ENCODE peak calls at places on chromosomes 1 and 21, in four cellular contexts. Q is A549, F is K562, O is GM12878. B is an unnamed sample.

GRCh38 chr1:161115132-161115711 is 2.6 kb downstream of the PFDN2 start:
- DNase-seq in Q (peak), F (no peak), O (no peak), B (peak)

GRCh38 chr1:245128381-245128780 is 26.4 kb upstream of the KIF26B start:
- DNase-seq in Q (no peak), F (no peak), O (no peak), B (no peak)

GRCh38 chr1:11324562-11324961 is 51.6 kb downstream of the UBIAD1 start:
- DNase-seq in Q (no peak), F (no peak), O (no peak), B (no peak)

GRCh38 chr1:94025383-94026340 is 95.3 kb downstream of the ABCA4 start:
- DNase-seq in Q (peak), F (peak), O (peak), B (peak)

GRCh38 chr1:152111515-152111968 is 3.7 kb downstream of the TCHH start:
- DNase-seq in Q (peak), F (no peak), O (no peak), B (peak)

GRCh38 chr21:39444406-39445145 is 1.0 kb downstream of the LCA5L start:
- DNase-seq in Q (no peak), F (peak), O (no peak), B (peak)

GRCh38 chr21:26851109-26851944 is 6.1 kb upstream of the ADAMTS1 start:
- DNase-seq in Q (no peak), F (no peak), O (no peak), B (no peak)

GRCh38 chr1:204074274-204075115 is 1.6 kb downstream of the SOX13 start:
- DNase-seq in Q (peak), F (no peak), O (no peak), B (peak)

GRCh38 chr1:18957136-18957521 is 653 bp upstream of the IFFO2 start:
- DNase-seq in Q (no peak), F (peak), O (no peak), B (no peak)

GRCh38 chr21:44304846-44305245 is 5.0 kb downstream of the PFKL start:
- DNase-seq in Q (peak), F (peak), O (no peak), B (peak)

GRCh38 chr1:144101397-144102050 is 129.7 kb upstream of the FAM72C start:
- DNase-seq in Q (peak), F (no peak), O (no peak), B (no peak)

GRCh38 chr1:12232221-12232620 is 2.4 kb downstream of the VPS13D start:
- DNase-seq in Q (no peak), F (no peak), O (no peak), B (no peak)

GRCh38 chr21:34235514-34235913 is 128.3 kb upstream of the KCNE2 start:
- DNase-seq in Q (no peak), F (no peak), O (no peak), B (no peak)

GRCh38 chr1:167401260-167401873 is 117.0 kb downstream of the CD247 start:
- DNase-seq in Q (peak), F (peak), O (peak), B (peak)

GRCh38 chr1:158155673-158156072 is 25.0 kb upstream of the CD1D start:
- DNase-seq in Q (no peak), F (no peak), O (no peak), B (no peak)

GRCh38 chr1:226983998-226984364 is 43.9 kb downstream of the COQ8A start:
- DNase-seq in Q (no peak), F (no peak), O (no peak), B (no peak)

GRCh38 chr1:59900640-59901039 is 25.9 kb downstream of the CYP2J2 start:
- DNase-seq in Q (no peak), F (no peak), O (no peak), B (no peak)

GRCh38 chr1:207645632-207646081 is 724 bp downstream of the CR1L start:
- DNase-seq in Q (no peak), F (no peak), O (no peak), B (no peak)

GRCh38 chr1:15152318-15153183 is 996 bp upstream of the TMEM51 start:
- DNase-seq in Q (peak), F (peak), O (no peak), B (peak)

GRCh38 chr1:50418600-50419109 is 4.6 kb downstream of the DMRTA2 start:
- DNase-seq in Q (no peak), F (peak), O (no peak), B (no peak)

GRCh38 chr1:2609271-2610035 is 22.9 kb downstream of the PRXL2B start:
- DNase-seq in Q (no peak), F (no peak), O (no peak), B (no peak)

GRCh38 chr21:25350056-25350455 is 257.2 kb downstream of the MRPL39 start:
- DNase-seq in Q (no peak), F (peak), O (no peak), B (peak)

GRCh38 chr1:153771841-153772593 is 3.2 kb upstream of the SLC27A3 start:
- DNase-seq in Q (peak), F (peak), O (no peak), B (no peak)

GRCh38 chr1:155940993-155941844 is at the start of gene RXFP4:
- DNase-seq in Q (peak), F (no peak), O (no peak), B (no peak)

GRCh38 chr1:92803140-92803887 is 18.4 kb upstream of the EVI5 start:
- DNase-seq in Q (no peak), F (no peak), O (no peak), B (no peak)

GRCh38 chr1:109933856-109934711 is 23.4 kb downstream of the CSF1 start:
- DNase-seq in Q (no peak), F (no peak), O (no peak), B (peak)

GRCh38 chr1:52551476-52552235 is 1.2 kb downstream of the TUT4 start:
- DNase-seq in Q (no peak), F (no peak), O (no peak), B (peak)

GRCh38 chr1:169928438-169929209 is 34.9 kb upstream of the SCYL3 start:
- DNase-seq in Q (peak), F (peak), O (no peak), B (peak)

GRCh38 chr1:31669786-31670582 is 25.3 kb upstream of the PEF1 start:
- DNase-seq in Q (peak), F (peak), O (no peak), B (peak)

DNA sequence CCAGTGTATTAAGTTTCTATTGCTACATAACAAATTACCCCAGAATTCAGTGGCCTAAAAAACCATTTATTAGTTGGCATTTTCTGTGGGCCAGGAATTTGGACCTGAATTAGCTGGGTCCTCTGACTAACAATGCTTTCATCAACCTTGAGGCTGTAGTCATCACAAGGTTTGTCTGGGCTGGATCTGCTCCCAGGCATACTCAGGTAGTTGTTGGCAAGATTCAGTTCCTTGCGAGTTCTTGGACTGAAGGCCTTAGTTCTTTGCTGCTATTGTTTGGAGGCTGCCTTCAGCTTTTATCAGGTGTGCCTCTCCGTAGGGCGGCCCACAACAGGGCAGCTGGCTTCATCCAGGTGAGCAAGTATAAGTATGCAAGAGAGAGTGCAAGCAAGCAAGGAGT is 31.4 kb upstream of the DEPDC1 start:
- DNase-seq in Q (no peak), F (no peak), O (no peak), B (no peak)
- TF ChIP-seq ELK1 in Q (no peak), F (no peak), O (no peak), B (no peak)

DNA sequence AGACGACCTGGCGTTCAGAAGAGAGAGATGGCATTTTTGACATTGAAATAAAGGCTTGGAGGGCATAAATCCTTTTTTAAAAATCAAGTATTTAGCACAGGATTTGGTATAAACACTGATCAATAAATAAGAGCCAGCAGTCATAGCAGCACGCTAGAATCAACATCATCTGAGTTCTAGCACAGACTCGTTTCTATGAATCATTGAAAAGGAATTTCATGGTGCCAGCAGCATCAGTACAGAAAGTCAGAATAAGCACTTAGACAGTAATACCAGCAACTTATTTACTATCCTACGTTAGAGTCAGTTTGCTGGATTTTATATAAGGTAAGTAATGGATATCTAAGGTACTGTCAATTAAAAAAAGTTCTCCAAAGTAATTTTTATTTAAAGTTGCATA is 119.3 kb downstream of the HLCS start:
- DNase-seq in Q (peak), F (no peak), O (no peak), B (peak)
- TF ChIP-seq ELK1 in Q (no peak), F (no peak), O (no peak), B (no peak)

GRCh38 chr1:88276158-88276557 is 407.9 kb upstream of the PKN2 start:
- DNase-seq in Q (peak), F (no peak), O (no peak), B (peak)
- TF ChIP-seq ELK1 in Q (no peak), F (no peak), O (no peak), B (no peak)

DNA sequence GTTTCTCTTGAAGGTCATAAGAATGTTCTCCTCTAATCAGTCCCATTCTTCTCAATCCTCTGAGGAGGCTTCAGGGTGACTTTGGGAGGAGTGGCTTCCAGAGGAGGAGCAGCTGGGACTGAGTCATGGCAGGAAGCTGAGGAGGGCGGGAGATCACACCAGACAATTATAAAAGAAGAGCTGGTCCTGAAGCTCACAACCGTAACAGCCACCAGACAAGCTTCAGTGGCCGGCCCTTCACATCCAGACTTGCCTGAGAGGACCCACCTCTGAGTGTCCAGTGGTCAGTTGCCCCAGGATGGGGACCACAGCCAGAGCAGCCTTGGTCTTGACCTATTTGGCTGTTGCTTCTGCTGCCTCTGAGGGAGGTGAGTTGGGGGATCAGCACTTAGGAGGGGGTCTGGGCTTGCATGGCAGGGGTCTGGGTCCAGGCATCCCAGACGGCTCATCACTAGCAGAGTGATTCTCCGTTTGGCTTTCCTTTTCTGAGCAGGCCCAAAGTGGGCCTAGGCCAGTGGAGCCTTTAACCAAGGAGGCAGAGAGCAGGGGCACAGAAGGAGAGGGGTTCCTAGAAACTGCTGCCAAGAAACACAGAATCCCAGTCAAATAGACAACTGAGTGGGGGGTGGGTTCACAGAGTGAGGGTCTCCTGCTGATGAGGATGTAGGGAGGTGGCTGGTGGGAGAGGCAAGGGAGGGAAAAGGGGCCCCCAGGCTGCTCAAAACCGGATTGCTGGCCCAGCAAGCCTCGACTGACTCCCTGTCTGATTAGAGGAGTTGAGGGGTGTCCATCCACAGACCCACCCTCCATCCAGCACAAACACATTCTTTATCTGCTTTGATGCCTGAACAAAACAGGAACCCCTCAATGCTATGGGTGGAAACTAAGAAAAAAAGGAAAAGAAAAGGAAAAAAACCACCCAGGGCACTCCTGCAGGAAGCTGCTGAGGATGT is at the start of gene ECM1:
- DNase-seq in Q (peak), F (peak), O (no peak), B (peak)
- TF ChIP-seq ELK1 in Q (no peak), F (no peak), O (no peak), B (no peak)